ENCODE peak calls at places on chromosome 3, in six cellular contexts. B, S, U, F, V and A are unnamed samples.

GRCh38 chr3:185632996-185633395 is 46.9 kb downstream of the SENP2 start:
- DNase-seq in B (no peak), S (no peak), U (no peak), F (no peak), V (no peak), A (no peak)

GRCh38 chr3:107674371-107674770 is 151.6 kb downstream of the BBX start:
- DNase-seq in B (no peak), S (no peak), U (no peak), F (no peak), V (no peak), A (no peak)

GRCh38 chr3:122299872-122300460 is 25.1 kb upstream of the CSTA start:
- DNase-seq in B (peak; percentile 33), S (peak; percentile 75), U (peak; percentile 32), F (peak; percentile 24), V (no peak), A (peak; percentile 15)

GRCh38 chr3:78717042-78717441 is 1050.8 kb downstream of the ROBO1 start:
- DNase-seq in B (no peak), S (no peak), U (no peak), F (no peak), V (no peak), A (no peak)

GRCh38 chr3:188489639-188490405 is 335.9 kb downstream of the LPP start:
- DNase-seq in B (no peak), S (no peak), U (no peak), F (no peak), V (no peak), A (no peak)

GRCh38 chr3:111428301-111428700 is 113.7 kb upstream of the CD96 start:
- DNase-seq in B (no peak), S (no peak), U (no peak), F (no peak), V (no peak), A (no peak)

GRCh38 chr3:42497009-42497731 is 5.3 kb upstream of the VIPR1 start:
- DNase-seq in B (peak; percentile 40), S (peak; percentile 93), U (no peak), F (no peak), V (no peak), A (peak; percentile 51)

GRCh38 chr3:156892701-156893100 is 66.5 kb downstream of the LEKR1 start:
- DNase-seq in B (peak; percentile 5), S (no peak), U (no peak), F (no peak), V (no peak), A (peak; percentile 7)

GRCh38 chr3:196377321-196377720 is 39.1 kb upstream of the TM4SF19 start:
- DNase-seq in B (no peak), S (no peak), U (no peak), F (no peak), V (no peak), A (no peak)

GRCh38 chr3:45223889-45224730 is 2.0 kb downstream of the TMEM158 start:
- DNase-seq in B (no peak), S (no peak), U (no peak), F (no peak), V (no peak), A (no peak)

GRCh38 chr3:197749315-197749600 is 425 bp upstream of the FYTTD1 start:
- DNase-seq in B (no peak), S (peak; percentile 76), U (peak; percentile 45), F (peak; percentile 83), V (no peak), A (peak; percentile 35)

GRCh38 chr3:113663324-113663750 is 33.1 kb downstream of the USF3 start:
- DNase-seq in B (peak; percentile 94), S (no peak), U (no peak), F (no peak), V (no peak), A (no peak)

GRCh38 chr3:162236949-162237348 is 740.3 kb downstream of the OTOL1 start:
- DNase-seq in B (no peak), S (no peak), U (no peak), F (no peak), V (no peak), A (no peak)

GRCh38 chr3:112111785-112112402 is 21.2 kb downstream of the GCSAM start:
- DNase-seq in B (peak; percentile 33), S (peak; percentile 93), U (peak; percentile 47), F (peak; percentile 70), V (no peak), A (peak; percentile 46)

GRCh38 chr3:74501001-74501400 is 113.5 kb downstream of the CNTN3 start:
- DNase-seq in B (no peak), S (no peak), U (no peak), F (no peak), V (no peak), A (no peak)

GRCh38 chr3:50523170-50523865 is 19.9 kb upstream of the CACNA2D2 start:
- DNase-seq in B (no peak), S (no peak), U (no peak), F (no peak), V (no peak), A (no peak)

GRCh38 chr3:186549497-186549896 is 5.3 kb upstream of the CRYGS start:
- DNase-seq in B (no peak), S (no peak), U (no peak), F (no peak), V (no peak), A (no peak)

GRCh38 chr3:98824256-98824655 is 61.1 kb downstream of the ST3GAL6 start:
- DNase-seq in B (no peak), S (peak; percentile 3), U (no peak), F (no peak), V (no peak), A (no peak)

GRCh38 chr3:172892158-172892557 is 141.6 kb downstream of the ECT2 start:
- DNase-seq in B (no peak), S (no peak), U (no peak), F (no peak), V (no peak), A (no peak)

GRCh38 chr3:98986073-98986472 is 84.6 kb upstream of the DCBLD2 start:
- DNase-seq in B (peak; percentile 68), S (peak; percentile 85), U (peak; percentile 9), F (no peak), V (no peak), A (peak; percentile 40)

GRCh38 chr3:175312766-175313165 is 453.6 kb downstream of the NAALADL2 start:
- DNase-seq in B (no peak), S (no peak), U (no peak), F (no peak), V (no peak), A (no peak)

GRCh38 chr3:23258110-23258509 is 55.0 kb downstream of the UBE2E2 start:
- DNase-seq in B (no peak), S (no peak), U (no peak), F (no peak), V (no peak), A (no peak)
- H2AFZ ChIP-seq in B (no peak overlapping the region), S (no peak overlapping the region), U (no peak overlapping the region), F (no peak overlapping the region), V (no peak overlapping the region), A (no peak overlapping the region)

GRCh38 chr3:69306239-69307185 is 79.4 kb downstream of the FRMD4B start:
- DNase-seq in B (peak; percentile 80), S (peak; percentile 83), U (peak; percentile 69), F (peak; percentile 63), V (no peak), A (peak; percentile 59)

GRCh38 chr3:69300296-69300695 is 85.6 kb downstream of the FRMD4B start:
- DNase-seq in B (no peak), S (no peak), U (no peak), F (no peak), V (no peak), A (no peak)

GRCh38 chr3:69309810-69310209 is 76.1 kb downstream of the FRMD4B start:
- DNase-seq in B (peak; percentile 18), S (peak; percentile 49), U (no peak), F (peak; percentile 22), V (no peak), A (peak; percentile 19)

GRCh38 chr3:69304396-69304795 is 81.5 kb downstream of the FRMD4B start:
- DNase-seq in B (no peak), S (no peak), U (no peak), F (no peak), V (no peak), A (no peak)

GRCh38 chr3:69305011-69305410 is 80.9 kb downstream of the FRMD4B start:
- DNase-seq in B (no peak), S (no peak), U (no peak), F (no peak), V (no peak), A (no peak)
- TF ChIP-seq REST in B (no peak), S (no peak), U (no peak), F (no peak), V (no peak), A (no peak)

GRCh38 chr3:72848703-72849081 is 447 bp upstream of the SHQ1 start:
- DNase-seq in B (no peak), S (no peak), U (no peak), F (no peak), V (peak; percentile 71), A (no peak)
- H2AFZ ChIP-seq in B (peak overlapping the region; percentile 77), S (peak overlapping the region; percentile 99), U (peak overlapping the region; percentile 94), F (peak overlapping the region; percentile 97), V (peak overlapping the region; percentile 95), A (peak overlapping the region; percentile 100)

GRCh38 chr3:101988591-101988990 is 139.3 kb downstream of the NFKBIZ start:
- DNase-seq in B (no peak), S (no peak), U (no peak), F (no peak), V (no peak), A (no peak)
- TF ChIP-seq REST in B (no peak), S (no peak), U (no peak), F (no peak), V (no peak), A (no peak)

GRCh38 chr3:101252897-101253296 is 67.5 kb downstream of the IMPG2 start:
- DNase-seq in B (no peak), S (peak; percentile 59), U (peak; percentile 4), F (no peak), V (no peak), A (no peak)

GRCh38 chr3:101255441-101255840 is 64.9 kb downstream of the IMPG2 start:
- DNase-seq in B (no peak), S (no peak), U (no peak), F (no peak), V (no peak), A (no peak)

GRCh38 chr3:101252307-101252706 is 68.1 kb downstream of the IMPG2 start:
- DNase-seq in B (no peak), S (no peak), U (no peak), F (no peak), V (no peak), A (no peak)

GRCh38 chr3:101249512-101249911 is 70.9 kb downstream of the IMPG2 start:
- DNase-seq in B (no peak), S (no peak), U (no peak), F (no peak), V (no peak), A (no peak)

GRCh38 chr3:101253429-101253828 is 66.9 kb downstream of the IMPG2 start:
- DNase-seq in B (no peak), S (no peak), U (no peak), F (no peak), V (no peak), A (no peak)
- H2AFZ ChIP-seq in B (no peak overlapping the region), S (no peak overlapping the region), U (no peak overlapping the region), F (no peak overlapping the region), V (no peak overlapping the region), A (no peak overlapping the region)

GRCh38 chr3:26652157-26652556 is 29.6 kb downstream of the LRRC3B start:
- DNase-seq in B (no peak), S (peak; percentile 15), U (no peak), F (no peak), V (no peak), A (no peak)

DNA sequence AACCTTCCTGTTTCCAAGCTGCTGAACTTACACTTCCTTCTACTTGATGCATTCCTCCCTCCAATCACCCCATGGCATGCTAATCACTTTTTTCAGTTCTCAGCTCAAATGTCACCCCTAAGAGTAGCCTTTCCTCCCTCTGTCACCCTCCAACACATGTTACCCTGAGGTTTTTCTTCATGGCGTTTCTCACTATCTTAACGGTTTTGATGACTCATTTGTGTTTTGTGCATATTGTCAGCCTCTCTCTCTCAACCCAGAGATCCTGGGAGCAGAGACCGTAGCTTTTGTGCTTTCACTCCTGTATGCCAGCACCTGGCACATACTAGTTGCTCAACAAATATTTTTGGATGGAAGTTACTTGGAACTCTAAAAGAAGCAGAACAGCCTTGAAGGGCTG is 24.5 kb downstream of the LRRC3B start:
- DNase-seq in B (no peak), S (peak; percentile 6), U (no peak), F (no peak), V (no peak), A (no peak)
- TF ChIP-seq REST in B (no peak), S (no peak), U (no peak), F (no peak), V (no peak), A (no peak)